ENCODE peak calls at places on chromosomes 2 and 18, in eight cellular contexts. Z is fibroblast of pulmonary artery; F is effector memory CD4-positive, alpha-beta T cell; B is NCI-H748 treated with DMSO at 0.1 percent for 48 hours; C is dorsolateral prefrontal cortex; J is right cardiac atrium; L is glutamatergic neuron; S is PC-3. R is an unnamed sample.
A peak's percentile ranks its signal among the peaks of the same experiment; 100 is the strongest.

GRCh38 chr2:200747668-200748618 is 63.8 kb upstream of the BZW1 start:
- DNase-seq in Z (peak; percentile 78), F (no peak), B (no peak), C (no peak), J (no peak), L (no peak), S (peak; percentile 69), R (no peak)

GRCh38 chr18:72223733-72224132 is 320.4 kb downstream of the CBLN2 start:
- DNase-seq in Z (no peak), F (no peak), B (no peak), C (no peak), J (no peak), L (no peak), S (no peak), R (no peak)

GRCh38 chr2:224432003-224432574 is 30.2 kb upstream of the FAM124B start:
- DNase-seq in Z (no peak), F (no peak), B (no peak), C (no peak), J (no peak), L (no peak), S (no peak), R (no peak)

GRCh38 chr18:66226782-66227181 is 377.1 kb downstream of the CDH19 start:
- DNase-seq in Z (no peak), F (no peak), B (no peak), C (no peak), J (no peak), L (no peak), S (peak; percentile 32), R (no peak)

GRCh38 chr2:231250146-231250545 is 51.7 kb downstream of the ARMC9 start:
- DNase-seq in Z (no peak), F (no peak), B (no peak), C (no peak), J (no peak), L (no peak), S (no peak), R (no peak)

GRCh38 chr2:21362101-21362500 is 238.3 kb downstream of the TDRD15 start:
- DNase-seq in Z (no peak), F (no peak), B (no peak), C (no peak), J (no peak), L (no peak), S (no peak), R (no peak)

GRCh38 chr18:28331551-28331950 is 154.6 kb upstream of the CDH2 start:
- DNase-seq in Z (no peak), F (no peak), B (no peak), C (no peak), J (no peak), L (no peak), S (no peak), R (no peak)

GRCh38 chr18:22778996-22779395 is 154.1 kb upstream of the RBBP8 start:
- DNase-seq in Z (peak; percentile 31), F (no peak), B (no peak), C (no peak), J (no peak), L (no peak), S (no peak), R (peak; percentile 7)

GRCh38 chr2:242034996-242035814 is 165.7 kb downstream of the RTP5 start:
- DNase-seq in Z (no peak), F (no peak), B (no peak), C (peak; percentile 34), J (no peak), L (no peak), S (no peak), R (no peak)

GRCh38 chr18:23799540-23799939 is 110.3 kb downstream of the LAMA3 start:
- DNase-seq in Z (no peak), F (no peak), B (no peak), C (no peak), J (no peak), L (no peak), S (no peak), R (no peak)

GRCh38 chr18:58288922-58289797 is 245.1 kb downstream of the NEDD4L start:
- DNase-seq in Z (peak; percentile 22), F (no peak), B (no peak), C (no peak), J (no peak), L (no peak), S (peak; percentile 49), R (no peak)

GRCh38 chr2:20663196-20664070 is 3.5 kb upstream of the GDF7 start:
- DNase-seq in Z (no peak), F (no peak), B (no peak), C (no peak), J (no peak), L (no peak), S (no peak), R (no peak)

GRCh38 chr2:218998414-218999002 is 5.3 kb upstream of the CRYBA2 start:
- DNase-seq in Z (no peak), F (no peak), B (no peak), C (no peak), J (no peak), L (no peak), S (no peak), R (peak; percentile 30)

GRCh38 chr2:131394147-131394931 is 30.4 kb upstream of the RAB6D start:
- DNase-seq in Z (no peak), F (no peak), B (no peak), C (no peak), J (no peak), L (peak; percentile 59), S (no peak), R (no peak)

GRCh38 chr2:167853717-167854116 is 393.7 kb downstream of the STK39 start:
- DNase-seq in Z (no peak), F (no peak), B (no peak), C (no peak), J (no peak), L (no peak), S (no peak), R (no peak)

GRCh38 chr2:99403524-99403923 is 66.3 kb downstream of the EIF5B start:
- DNase-seq in Z (no peak), F (no peak), B (no peak), C (no peak), J (no peak), L (no peak), S (no peak), R (no peak)

GRCh38 chr2:181312515-181312927 is 144.7 kb upstream of the ITGA4 start:
- DNase-seq in Z (no peak), F (peak; percentile 9), B (no peak), C (no peak), J (no peak), L (no peak), S (no peak), R (no peak)

GRCh38 chr2:127638361-127639110 is 7.4 kb upstream of the GPR17 start:
- DNase-seq in Z (no peak), F (no peak), B (no peak), C (no peak), J (no peak), L (no peak), S (peak; percentile 43), R (no peak)

GRCh38 chr18:6476880-6477279 is 62.2 kb upstream of the L3MBTL4 start:
- DNase-seq in Z (no peak), F (no peak), B (no peak), C (no peak), J (no peak), L (no peak), S (peak; percentile 9), R (no peak)

GRCh38 chr18:74066018-74066417 is 81.6 kb downstream of the FBXO15 start:
- DNase-seq in Z (no peak), F (no peak), B (no peak), C (no peak), J (no peak), L (no peak), S (no peak), R (no peak)

GRCh38 chr2:144854596-144854995 is 334.7 kb upstream of the ZEB2 start:
- DNase-seq in Z (no peak), F (no peak), B (no peak), C (no peak), J (no peak), L (no peak), S (no peak), R (no peak)

GRCh38 chr2:71798266-71799012 is 345.1 kb downstream of the DYSF start:
- DNase-seq in Z (peak; percentile 43), F (no peak), B (no peak), C (no peak), J (no peak), L (peak; percentile 62), S (peak; percentile 53), R (no peak)

GRCh38 chr18:24231773-24232735 is 93.2 kb downstream of the CABYR start:
- DNase-seq in Z (peak; percentile 74), F (no peak), B (no peak), C (no peak), J (peak; percentile 27), L (no peak), S (peak; percentile 86), R (no peak)

R was measured in BE2C.